ENCODE peak calls at places on chromosomes 13 and 19, in ten cellular contexts. Y is left ventricle myocardium inferior; N is lower lobe of right lung; O is HCT116; C is CD8-positive, alpha-beta T cell; J is uterus; W is pancreas; L is esophagus squamous epithelium; B is thoracic aorta; K is endodermal cell. X is an unnamed sample.

GRCh38 chr13:66855110-66855509 is 375.0 kb downstream of the PCDH9 start:
- DNase-seq in N (no peak), C (no peak), L (no peak), W (no peak), O (no peak), K (no peak), J (no peak), Y (no peak), B (no peak), X (no peak)

GRCh38 chr13:112131740-112132113 is 64.8 kb downstream of the SOX1 start:
- DNase-seq in L (no peak), N (peak; percentile 76), W (no peak), C (no peak), K (peak; percentile 30), J (no peak), Y (no peak), B (no peak), O (no peak), X (no peak)

GRCh38 chr13:19596960-19597361 is 35.6 kb upstream of the TPTE2 start:
- DNase-seq in C (no peak), L (no peak), J (no peak), B (no peak), K (no peak), O (peak; percentile 40), Y (no peak), W (no peak), N (no peak), X (no peak)

GRCh38 chr13:39970177-39970846 is 314.9 kb downstream of the COG6 start:
- DNase-seq in N (no peak), W (no peak), L (no peak), B (no peak), C (no peak), J (no peak), K (no peak), Y (no peak), O (no peak), X (no peak)

GRCh38 chr19:19451429-19452240 is 46.2 kb downstream of the GATAD2A start:
- DNase-seq in L (no peak), Y (no peak), C (peak; percentile 56), N (no peak), K (no peak), W (no peak), O (no peak), B (no peak), J (no peak), X (no peak)

GRCh38 chr19:3243851-3244700 is 19.6 kb downstream of the CELF5 start:
- DNase-seq in C (peak; percentile 45), W (no peak), B (no peak), J (no peak), Y (no peak), N (no peak), L (no peak), K (peak; percentile 91), O (peak; percentile 15), X (no peak)

GRCh38 chr13:109436055-109436622 is 350.2 kb downstream of the IRS2 start:
- DNase-seq in K (no peak), C (no peak), N (no peak), O (no peak), B (no peak), L (no peak), W (no peak), J (no peak), Y (no peak), X (no peak)

GRCh38 chr19:17333611-17334413 is 843 bp downstream of the ANO8 start:
- DNase-seq in L (no peak), K (peak; percentile 81), O (peak; percentile 71), C (peak; percentile 86), J (no peak), N (no peak), W (no peak), B (no peak), Y (no peak), X (peak; percentile 43)

GRCh38 chr19:23283925-23284324 is 33.7 kb upstream of the ZNF724 start:
- DNase-seq in N (peak; percentile 57), O (peak; percentile 18), L (no peak), W (peak; percentile 22), B (no peak), K (peak; percentile 90), C (peak; percentile 59), Y (peak; percentile 22), J (peak; percentile 26), X (peak; percentile 47)

GRCh38 chr13:70380809-70381208 is 272.6 kb upstream of the KLHL1 start:
- DNase-seq in Y (no peak), N (no peak), C (no peak), B (no peak), L (no peak), J (no peak), O (no peak), K (no peak), W (no peak), X (no peak)

GRCh38 chr19:30842926-30843325 is 470.7 kb downstream of the ZNF536 start:
- DNase-seq in L (no peak), C (no peak), K (no peak), B (no peak), Y (no peak), W (no peak), N (no peak), J (no peak), O (no peak), X (no peak)

GRCh38 chr19:55227241-55228014 is 1.1 kb downstream of the TMEM86B start:
- DNase-seq in B (no peak), C (no peak), W (no peak), L (no peak), N (no peak), J (no peak), K (no peak), Y (no peak), O (no peak), X (no peak)

GRCh38 chr19:55229789-55230182 is 1.2 kb upstream of the TMEM86B start:
- DNase-seq in B (no peak), O (no peak), K (no peak), Y (no peak), N (no peak), J (no peak), W (no peak), C (no peak), L (no peak), X (no peak)

GRCh38 chr19:55228015-55228391 is 560 bp downstream of the TMEM86B start:
- DNase-seq in O (no peak), L (no peak), W (no peak), Y (peak; percentile 57), J (no peak), C (no peak), N (no peak), B (no peak), K (no peak), X (no peak)

GRCh38 chr19:55229145-55229788 is 704 bp upstream of the TMEM86B start:
- DNase-seq in W (no peak), O (no peak), Y (no peak), B (no peak), J (no peak), C (no peak), L (no peak), K (no peak), N (no peak), X (no peak)

DNA sequence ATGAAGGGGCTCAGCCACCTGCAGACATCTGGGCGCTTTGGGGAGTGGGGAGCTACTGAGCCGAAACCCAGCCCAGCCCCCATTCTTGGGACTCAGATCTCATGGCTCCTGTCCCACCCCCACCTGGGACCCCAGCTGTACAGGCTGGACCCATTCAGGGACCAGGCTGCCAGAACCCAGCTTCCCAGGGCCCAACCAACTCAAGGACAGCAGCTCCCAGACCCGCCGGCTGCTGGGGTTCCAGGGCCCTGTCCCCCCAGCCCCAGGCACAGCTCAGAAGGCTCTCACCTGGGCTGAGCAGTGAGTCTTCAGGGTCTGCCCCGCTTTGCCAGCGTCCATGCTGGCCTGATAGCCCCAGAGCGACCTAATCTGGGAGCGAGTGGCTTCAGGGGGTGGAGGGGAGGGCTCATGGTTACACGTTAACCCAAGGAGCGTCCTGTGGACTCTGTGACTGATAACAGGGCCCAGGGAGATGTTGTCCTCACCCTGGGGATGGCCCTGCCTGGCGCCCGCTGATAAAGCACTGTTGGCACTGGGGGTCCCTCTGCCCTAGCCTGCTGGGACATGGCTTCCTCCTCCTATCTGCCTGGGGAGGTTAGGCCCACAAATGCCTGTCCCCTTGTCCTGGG is at the start of gene TMEM86B:
- DNase-seq in L (no peak), W (no peak), O (no peak), K (no peak), N (no peak), Y (no peak), B (no peak), C (no peak), J (no peak), X (no peak)
- H3K4me3 ChIP-seq in L (no peak within 1 kb of the TSS), W (no peak within 1 kb of the TSS), O (no peak within 1 kb of the TSS), K (no peak within 1 kb of the TSS), N (no peak within 1 kb of the TSS), Y (no peak within 1 kb of the TSS), B (no peak within 1 kb of the TSS), C (no peak within 1 kb of the TSS), J (no peak within 1 kb of the TSS), X (no peak within 1 kb of the TSS)

DNA sequence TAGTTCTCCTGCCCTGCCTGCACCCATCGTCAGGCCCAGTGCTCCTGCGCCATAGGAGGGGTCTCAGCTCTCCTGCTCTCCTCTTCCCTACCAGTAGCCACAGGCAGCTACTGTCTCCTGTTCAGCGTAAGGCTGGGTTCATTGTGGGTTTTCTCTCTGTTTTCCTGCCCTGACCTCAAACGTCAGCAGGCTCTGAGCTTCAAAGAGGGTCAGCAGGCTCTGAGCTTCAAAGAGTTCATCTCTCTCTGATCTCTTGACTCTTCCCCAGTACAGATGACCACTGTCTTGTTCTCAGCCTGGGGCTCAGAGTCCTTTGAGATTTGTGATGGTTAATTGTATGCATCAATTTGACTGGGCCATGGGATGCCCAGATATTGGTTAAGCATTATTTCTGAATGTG is 4.6 kb upstream of the CPB2 start:
- DNase-seq in Y (no peak), J (no peak), L (no peak), O (no peak), C (no peak), B (no peak), K (no peak), N (no peak), W (no peak), X (no peak)
- TF ChIP-seq CTCF in Y (no peak), J (no peak), L (no peak), O (no peak), C (no peak), B (no peak), K (no peak), N (no peak), W (no peak), X (no peak)

GRCh38 chr19:10353793-10354391 is 14.5 kb upstream of the ICAM3 start:
- DNase-seq in Y (peak; percentile 80), O (peak; percentile 32), J (peak; percentile 49), L (no peak), C (peak; percentile 49), B (no peak), N (no peak), W (no peak), K (peak; percentile 99), X (no peak)
- H3K27ac ChIP-seq in Y (peak overlapping the region; percentile 84), O (no peak overlapping the region), J (no peak overlapping the region), L (peak overlapping the region; percentile 54), C (no peak overlapping the region), B (no peak overlapping the region), N (no peak overlapping the region), W (no peak overlapping the region), K (peak overlapping the region; percentile 38), X (no peak overlapping the region)

DNA sequence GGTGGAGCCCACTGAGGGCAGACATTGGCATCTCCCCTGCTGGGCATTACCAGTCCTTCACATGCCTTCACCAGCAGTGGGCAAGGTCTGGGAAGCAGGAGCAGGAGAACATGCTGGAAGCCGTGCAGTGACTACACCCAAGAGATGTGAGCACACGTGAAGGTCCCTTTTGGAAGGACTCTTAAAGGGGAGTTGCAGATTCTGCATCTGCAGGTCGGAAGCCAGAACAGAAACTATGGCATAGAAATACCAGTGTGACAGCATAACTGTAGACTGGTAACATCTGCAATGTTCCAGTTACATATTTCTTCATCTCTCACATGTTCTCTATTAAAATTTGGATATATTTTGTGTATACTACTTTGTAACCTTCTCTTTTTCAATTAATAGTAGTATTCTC is 26.9 kb upstream of the KL start:
- DNase-seq in O (no peak), B (no peak), N (no peak), L (no peak), Y (no peak), J (no peak), W (no peak), C (no peak), K (no peak), X (no peak)
- H3K4me3 ChIP-seq in O (no peak overlapping the region), B (no peak overlapping the region), N (no peak overlapping the region), L (no peak overlapping the region), Y (peak overlapping the region; percentile 33), J (no peak overlapping the region), W (no peak overlapping the region), C (no peak overlapping the region), K (no peak overlapping the region), X (no peak overlapping the region)